ENCODE peak calls at places on chromosomes 7 and 10, in eight cellular contexts. N, Q, Z, B, U, R, G and A are unnamed samples.

GRCh38 chr7:3154881-3155494 is 111.3 kb upstream of the CARD11 start:
- DNase-seq in N (peak; percentile 78), Q (peak; percentile 48), Z (peak; percentile 45), B (peak; percentile 0), U (no peak), R (peak; percentile 46), G (no peak), A (no peak)

GRCh38 chr7:39085590-39086049 is 107.9 kb downstream of the POU6F2 start:
- DNase-seq in N (peak; percentile 14), Q (peak; percentile 10), Z (no peak), B (no peak), U (no peak), R (no peak), G (peak; percentile 71), A (no peak)

GRCh38 chr7:78095549-78095948 is 297.0 kb downstream of the PHTF2 start:
- DNase-seq in N (peak; percentile 48), Q (no peak), Z (no peak), B (peak; percentile 19), U (peak; percentile 34), R (no peak), G (no peak), A (no peak)

GRCh38 chr7:22300839-22301238 is 56.1 kb downstream of the RAPGEF5 start:
- DNase-seq in N (no peak), Q (no peak), Z (no peak), B (no peak), U (no peak), R (no peak), G (no peak), A (no peak)

GRCh38 chr7:80078159-80078731 is 56.4 kb upstream of the GNAI1 start:
- DNase-seq in N (peak; percentile 66), Q (no peak), Z (no peak), B (no peak), U (no peak), R (no peak), G (no peak), A (no peak)

GRCh38 chr10:110209399-110209925 is 2.1 kb downstream of the MXI1 start:
- DNase-seq in N (peak; percentile 77), Q (peak; percentile 77), Z (peak; percentile 59), B (no peak), U (no peak), R (peak; percentile 59), G (no peak), A (no peak)

GRCh38 chr7:45888185-45888992 is at the start of gene IGFBP1:
- DNase-seq in N (peak; percentile 33), Q (peak; percentile 58), Z (no peak), B (no peak), U (no peak), R (no peak), G (no peak), A (peak; percentile 52)

GRCh38 chr7:130891254-130892094 is 157.5 kb upstream of the KLF14 start:
- DNase-seq in N (peak; percentile 98), Q (no peak), Z (no peak), B (peak; percentile 91), U (peak; percentile 93), R (no peak), G (no peak), A (no peak)

GRCh38 chr7:15972767-15973362 is 286.4 kb upstream of the MEOX2 start:
- DNase-seq in N (peak; percentile 57), Q (no peak), Z (no peak), B (no peak), U (no peak), R (no peak), G (no peak), A (no peak)